ENCODE peak calls at places on chromosomes 3 and 15, in ten cellular contexts. One of them, this sample, is unnamed.

GRCh38 chr15:63188247-63188936 is 1.0 kb upstream of the RAB8B start:
- DNase-seq in GM23338: no peak
- DNase-seq in HepG2: no peak
- DNase-seq in GM12878: no peak
- DNase-seq in HL-60: no peak
- DNase-seq in K562: no peak
- DNase-seq in HCT116: no peak
- DNase-seq in spleen: no peak
- DNase-seq in stomach: no peak
- DNase-seq in transverse colon: no peak
- DNase-seq in this sample: no peak

GRCh38 chr3:30770387-30770786 is 124.1 kb downstream of the GADL1 start:
- DNase-seq in stomach: no peak
- DNase-seq in HepG2: peak; percentile 82
- DNase-seq in spleen: no peak
- DNase-seq in K562: no peak
- DNase-seq in GM23338: no peak
- DNase-seq in GM12878: no peak
- DNase-seq in HCT116: peak; percentile 66
- DNase-seq in transverse colon: peak; percentile 15
- DNase-seq in HL-60: no peak
- DNase-seq in this sample: no peak

GRCh38 chr3:38834717-38835116 is 18.7 kb upstream of the SCN10A start:
- DNase-seq in spleen: no peak
- DNase-seq in stomach: no peak
- DNase-seq in HepG2: no peak
- DNase-seq in K562: no peak
- DNase-seq in transverse colon: no peak
- DNase-seq in GM23338: no peak
- DNase-seq in HL-60: no peak
- DNase-seq in GM12878: no peak
- DNase-seq in HCT116: no peak
- DNase-seq in this sample: no peak

GRCh38 chr3:111454551-111454950 is 87.4 kb upstream of the CD96 start:
- DNase-seq in spleen: no peak
- DNase-seq in HCT116: no peak
- DNase-seq in K562: no peak
- DNase-seq in GM12878: no peak
- DNase-seq in HL-60: no peak
- DNase-seq in GM23338: no peak
- DNase-seq in transverse colon: no peak
- DNase-seq in stomach: no peak
- DNase-seq in HepG2: no peak
- DNase-seq in this sample: no peak

GRCh38 chr3:42369304-42369703 is 41.1 kb downstream of the LYZL4 start:
- DNase-seq in HCT116: no peak
- DNase-seq in K562: no peak
- DNase-seq in HL-60: no peak
- DNase-seq in HepG2: no peak
- DNase-seq in spleen: no peak
- DNase-seq in stomach: peak; percentile 26
- DNase-seq in GM23338: peak; percentile 33
- DNase-seq in GM12878: no peak
- DNase-seq in transverse colon: peak; percentile 11
- DNase-seq in this sample: peak; percentile 80

GRCh38 chr3:114872056-114872455 is 275.0 kb downstream of the ZBTB20 start:
- DNase-seq in HepG2: no peak
- DNase-seq in GM23338: no peak
- DNase-seq in HCT116: no peak
- DNase-seq in K562: no peak
- DNase-seq in transverse colon: no peak
- DNase-seq in stomach: no peak
- DNase-seq in HL-60: no peak
- DNase-seq in GM12878: no peak
- DNase-seq in spleen: no peak
- DNase-seq in this sample: no peak

GRCh38 chr3:194937751-194938358 is 252.2 kb downstream of the FAM43A start:
- DNase-seq in HCT116: no peak
- DNase-seq in stomach: no peak
- DNase-seq in transverse colon: no peak
- DNase-seq in GM12878: no peak
- DNase-seq in GM23338: no peak
- DNase-seq in spleen: no peak
- DNase-seq in K562: no peak
- DNase-seq in HepG2: no peak
- DNase-seq in HL-60: no peak
- DNase-seq in this sample: no peak

GRCh38 chr3:188207941-188208750 is 54.2 kb downstream of the LPP start:
- DNase-seq in HL-60: no peak
- DNase-seq in K562: no peak
- DNase-seq in HepG2: no peak
- DNase-seq in HCT116: no peak
- DNase-seq in GM12878: no peak
- DNase-seq in spleen: no peak
- DNase-seq in transverse colon: no peak
- DNase-seq in GM23338: peak; percentile 65
- DNase-seq in stomach: no peak
- DNase-seq in this sample: no peak

GRCh38 chr15:41648770-41649169 is 11.4 kb upstream of the MGA start:
- DNase-seq in transverse colon: no peak
- DNase-seq in GM23338: no peak
- DNase-seq in HCT116: no peak
- DNase-seq in K562: no peak
- DNase-seq in HepG2: no peak
- DNase-seq in stomach: no peak
- DNase-seq in GM12878: no peak
- DNase-seq in HL-60: no peak
- DNase-seq in spleen: no peak
- DNase-seq in this sample: no peak

GRCh38 chr3:94456332-94456731 is 393.5 kb downstream of the NSUN3 start:
- DNase-seq in GM23338: no peak
- DNase-seq in GM12878: no peak
- DNase-seq in HCT116: no peak
- DNase-seq in HepG2: no peak
- DNase-seq in HL-60: no peak
- DNase-seq in K562: no peak
- DNase-seq in spleen: no peak
- DNase-seq in transverse colon: no peak
- DNase-seq in stomach: no peak
- DNase-seq in this sample: no peak

GRCh38 chr15:88324241-88325065 is 67.9 kb upstream of the NTRK3 start:
- DNase-seq in GM23338: no peak
- DNase-seq in K562: no peak
- DNase-seq in GM12878: no peak
- DNase-seq in HCT116: no peak
- DNase-seq in HepG2: no peak
- DNase-seq in HL-60: no peak
- DNase-seq in spleen: no peak
- DNase-seq in stomach: no peak
- DNase-seq in transverse colon: no peak
- DNase-seq in this sample: no peak

GRCh38 chr3:107796786-107797185 is 274.0 kb downstream of the BBX start:
- DNase-seq in GM12878: no peak
- DNase-seq in HepG2: peak; percentile 74
- DNase-seq in HL-60: peak; percentile 53
- DNase-seq in stomach: no peak
- DNase-seq in K562: peak; percentile 1
- DNase-seq in HCT116: no peak
- DNase-seq in transverse colon: no peak
- DNase-seq in spleen: no peak
- DNase-seq in GM23338: no peak
- DNase-seq in this sample: no peak

GRCh38 chr15:75620043-75620775 is 5.3 kb downstream of the SNUPN start:
- DNase-seq in GM12878: no peak
- DNase-seq in GM23338: no peak
- DNase-seq in HepG2: no peak
- DNase-seq in stomach: peak; percentile 27
- DNase-seq in HL-60: no peak
- DNase-seq in K562: no peak
- DNase-seq in HCT116: no peak
- DNase-seq in spleen: no peak
- DNase-seq in transverse colon: peak; percentile 22
- DNase-seq in this sample: peak; percentile 71
- TF ChIP-seq POLR2AphosphoS5 in GM12878: no peak
- TF ChIP-seq POLR2AphosphoS5 in GM23338: no peak
- TF ChIP-seq POLR2AphosphoS5 in HepG2: no peak
- TF ChIP-seq POLR2AphosphoS5 in stomach: no peak
- TF ChIP-seq POLR2AphosphoS5 in HL-60: no peak
- TF ChIP-seq POLR2AphosphoS5 in K562: no peak
- TF ChIP-seq POLR2AphosphoS5 in HCT116: no peak
- TF ChIP-seq POLR2AphosphoS5 in spleen: no peak
- TF ChIP-seq POLR2AphosphoS5 in transverse colon: no peak
- TF ChIP-seq POLR2AphosphoS5 in this sample: no peak

DNA sequence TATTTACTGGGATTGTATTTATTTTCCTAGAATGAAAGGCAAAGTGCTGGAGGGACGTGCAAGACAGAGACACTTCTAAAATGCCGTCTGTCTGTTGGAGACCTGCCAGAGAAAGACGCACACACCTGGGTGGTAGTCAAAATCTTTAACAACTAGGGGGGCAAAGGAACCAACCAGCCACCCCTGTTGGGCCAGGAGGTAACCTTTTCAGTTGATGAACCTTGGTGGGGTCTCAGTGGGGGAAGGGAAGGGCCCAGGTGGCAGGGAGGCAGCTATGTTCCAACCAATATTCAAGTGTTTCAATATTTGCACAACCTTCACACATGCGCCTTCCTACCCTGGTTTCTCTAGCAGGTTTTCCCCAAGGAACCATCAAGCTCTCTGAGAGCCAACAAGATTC is 99.0 kb downstream of the MEGF11 start:
- DNase-seq in stomach: no peak
- DNase-seq in GM12878: no peak
- DNase-seq in HL-60: no peak
- DNase-seq in K562: no peak
- DNase-seq in HepG2: no peak
- DNase-seq in GM23338: no peak
- DNase-seq in HCT116: no peak
- DNase-seq in spleen: no peak
- DNase-seq in transverse colon: no peak
- DNase-seq in this sample: no peak
- H3K27me3 ChIP-seq in stomach: peaks cover 39% of the 10 kb centered on the region
- H3K27me3 ChIP-seq in GM12878: no peaks in the 10 kb centered on the region
- H3K27me3 ChIP-seq in HL-60: peaks cover 3% of the 10 kb centered on the region
- H3K27me3 ChIP-seq in K562: peaks cover 69% of the 10 kb centered on the region
- H3K27me3 ChIP-seq in HepG2: peaks cover 24% of the 10 kb centered on the region
- H3K27me3 ChIP-seq in GM23338: no peaks in the 10 kb centered on the region
- H3K27me3 ChIP-seq in HCT116: no peaks in the 10 kb centered on the region
- H3K27me3 ChIP-seq in spleen: no peaks in the 10 kb centered on the region
- H3K27me3 ChIP-seq in transverse colon: no peaks in the 10 kb centered on the region
- H3K27me3 ChIP-seq in this sample: no peaks in the 10 kb centered on the region

GRCh38 chr15:89893696-89894450 is at the start of gene AP3S2:
- DNase-seq in stomach: peak; percentile 95
- DNase-seq in K562: peak; percentile 96
- DNase-seq in GM23338: peak; percentile 97
- DNase-seq in HCT116: peak; percentile 92
- DNase-seq in GM12878: peak; percentile 73
- DNase-seq in spleen: peak; percentile 96
- DNase-seq in HepG2: peak; percentile 87
- DNase-seq in transverse colon: peak; percentile 93
- DNase-seq in HL-60: peak; percentile 92
- DNase-seq in this sample: peak; percentile 96
- H3K4me3 ChIP-seq in stomach: peak within 1 kb of the TSS; percentile 84
- H3K4me3 ChIP-seq in K562: peak within 1 kb of the TSS; percentile 78
- H3K4me3 ChIP-seq in GM23338: peak within 1 kb of the TSS; percentile 96
- H3K4me3 ChIP-seq in HCT116: peak within 1 kb of the TSS; percentile 68
- H3K4me3 ChIP-seq in GM12878: peak within 1 kb of the TSS; percentile 97
- H3K4me3 ChIP-seq in spleen: peak within 1 kb of the TSS; percentile 78
- H3K4me3 ChIP-seq in HepG2: peak within 1 kb of the TSS; percentile 89
- H3K4me3 ChIP-seq in transverse colon: peak within 1 kb of the TSS; percentile 75
- H3K4me3 ChIP-seq in HL-60: peak within 1 kb of the TSS; percentile 83
- H3K4me3 ChIP-seq in this sample: peak within 1 kb of the TSS; percentile 91

DNA sequence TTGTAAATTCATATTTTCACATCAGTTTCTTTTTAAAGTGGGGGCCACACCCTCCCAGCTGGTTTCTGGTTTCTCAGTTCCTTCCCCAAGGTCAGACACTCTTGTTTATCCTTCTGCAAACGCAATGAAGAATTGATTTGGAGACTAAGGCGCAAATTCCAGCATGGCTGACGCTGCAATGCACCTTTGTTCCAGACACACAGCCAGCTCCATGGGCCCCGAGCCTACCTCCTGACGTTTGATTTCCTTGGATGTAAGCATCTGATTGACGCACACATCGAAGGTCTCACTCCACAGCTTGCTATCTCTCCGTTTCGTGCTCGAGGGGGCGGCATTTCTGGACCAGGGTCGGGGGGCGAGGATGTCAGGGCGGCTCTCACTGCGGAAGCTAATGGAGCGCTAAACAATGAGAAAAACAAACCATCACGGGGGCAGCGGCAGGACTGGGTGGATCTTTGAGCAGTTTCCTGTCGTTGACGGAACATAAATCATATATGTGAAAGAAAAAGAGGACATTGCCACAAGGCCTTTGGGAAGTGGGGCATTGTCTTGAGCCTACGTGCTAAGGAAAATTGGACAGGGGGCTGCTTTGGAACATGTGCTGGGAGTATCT is 46.9 kb downstream of the ARHGEF3 start:
- DNase-seq in stomach: no peak
- DNase-seq in GM12878: peak; percentile 34
- DNase-seq in HCT116: no peak
- DNase-seq in K562: no peak
- DNase-seq in GM23338: no peak
- DNase-seq in HepG2: no peak
- DNase-seq in transverse colon: peak; percentile 19
- DNase-seq in spleen: peak; percentile 86
- DNase-seq in HL-60: no peak
- DNase-seq in this sample: no peak
- TF ChIP-seq POLR2AphosphoS5 in stomach: no peak
- TF ChIP-seq POLR2AphosphoS5 in GM12878: peak; percentile 8
- TF ChIP-seq POLR2AphosphoS5 in HCT116: no peak
- TF ChIP-seq POLR2AphosphoS5 in K562: no peak
- TF ChIP-seq POLR2AphosphoS5 in GM23338: no peak
- TF ChIP-seq POLR2AphosphoS5 in HepG2: no peak
- TF ChIP-seq POLR2AphosphoS5 in transverse colon: no peak
- TF ChIP-seq POLR2AphosphoS5 in spleen: peak; percentile 63
- TF ChIP-seq POLR2AphosphoS5 in HL-60: no peak
- TF ChIP-seq POLR2AphosphoS5 in this sample: peak; percentile 31